ENCODE peak calls at places on chromosome 7, in eight cellular contexts. F is cardiac muscle cell, Z is fibroblast of the aortic adventitia, H is SK-N-SH, N is epithelial cell of esophagus, B is tibial artery, J is brain microvascular endothelial cell, P is H7. Y is an unnamed sample.
A peak's percentile ranks its signal among the peaks of the same experiment; 100 is the strongest.

GRCh38 chr7:139094030-139094429 is 15.5 kb downstream of the ZC3HAV1 start:
- DNase-seq in F (no peak), Z (no peak), H (no peak), N (no peak), B (no peak), J (no peak), P (no peak), Y (no peak)

GRCh38 chr7:75813084-75813483 is 522 bp downstream of the CCL24 start:
- DNase-seq in F (no peak), Z (peak; percentile 11), H (no peak), N (no peak), B (no peak), J (peak; percentile 4), P (no peak), Y (no peak)

GRCh38 chr7:22858640-22859561 is 36.3 kb upstream of the TOMM7 start:
- DNase-seq in F (peak; percentile 94), Z (peak; percentile 99), H (no peak), N (peak; percentile 97), B (no peak), J (peak; percentile 94), P (no peak), Y (peak; percentile 95)

GRCh38 chr7:87517136-87517805 is 41.8 kb upstream of the ABCB4 start:
- DNase-seq in F (peak; percentile 0), Z (peak; percentile 16), H (no peak), N (no peak), B (no peak), J (no peak), P (no peak), Y (no peak)

GRCh38 chr7:20596653-20597052 is 18.8 kb upstream of the ABCB5 start:
- DNase-seq in F (peak; percentile 58), Z (peak; percentile 83), H (no peak), N (peak; percentile 87), B (no peak), J (peak; percentile 56), P (no peak), Y (peak; percentile 67)

GRCh38 chr7:81887098-81887497 is 117.3 kb upstream of the HGF start:
- DNase-seq in F (peak; percentile 48), Z (no peak), H (peak; percentile 15), N (no peak), B (no peak), J (no peak), P (no peak), Y (no peak)

GRCh38 chr7:111953611-111954010 is 252.6 kb downstream of the DOCK4 start:
- DNase-seq in F (peak; percentile 30), Z (peak; percentile 33), H (peak; percentile 41), N (peak; percentile 89), B (no peak), J (no peak), P (peak; percentile 10), Y (no peak)

GRCh38 chr7:148954766-148955165 is 70.7 kb upstream of the EZH2 start:
- DNase-seq in F (no peak), Z (no peak), H (no peak), N (no peak), B (no peak), J (no peak), P (peak; percentile 42), Y (no peak)

GRCh38 chr7:2129376-2130375 is 103.1 kb downstream of the MAD1L1 start:
- DNase-seq in F (no peak), Z (no peak), H (no peak), N (no peak), B (no peak), J (no peak), P (no peak), Y (no peak)

GRCh38 chr7:118148930-118149329 is 35.0 kb upstream of the LSM8 start:
- DNase-seq in F (peak; percentile 6), Z (peak; percentile 46), H (no peak), N (no peak), B (no peak), J (peak; percentile 21), P (no peak), Y (no peak)

GRCh38 chr7:95180-95862 is 97.0 kb upstream of the FAM20C start:
- DNase-seq in F (peak; percentile 75), Z (peak; percentile 91), H (no peak), N (no peak), B (no peak), J (no peak), P (no peak), Y (peak; percentile 42)

GRCh38 chr7:128913856-128914565 is 3.5 kb upstream of the KCP start:
- DNase-seq in F (no peak), Z (no peak), H (peak; percentile 37), N (no peak), B (no peak), J (no peak), P (peak; percentile 25), Y (no peak)

GRCh38 chr7:42753322-42753721 is 158.5 kb downstream of the C7orf25 start:
- DNase-seq in F (no peak), Z (no peak), H (no peak), N (no peak), B (no peak), J (no peak), P (no peak), Y (no peak)

DNA sequence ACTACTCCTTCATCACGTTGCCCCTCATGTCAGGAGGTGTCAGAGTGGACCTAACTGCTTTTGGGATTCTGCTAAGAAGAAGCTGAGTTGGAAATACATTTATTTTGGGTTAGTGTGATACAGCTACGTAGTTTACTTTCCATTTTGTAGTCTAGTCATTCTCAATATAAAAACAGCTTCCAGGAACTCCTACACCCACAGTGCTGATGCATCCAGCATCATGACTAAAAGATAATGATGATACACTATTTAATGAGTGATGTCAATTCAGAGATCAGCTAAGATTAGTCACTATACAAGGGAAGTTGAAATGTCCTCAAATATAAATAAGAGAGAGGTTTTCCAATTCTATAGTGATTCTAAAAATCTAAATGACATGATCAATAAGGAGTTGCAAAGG is 264.2 kb upstream of the SLC26A5 start:
- DNase-seq in F (no peak), Z (no peak), H (no peak), N (peak; percentile 37), B (no peak), J (peak; percentile 33), P (no peak), Y (peak; percentile 18)
- H3K4me3 ChIP-seq in F (no peak overlapping the region), Z (no peak overlapping the region), H (no peak overlapping the region), N (no peak overlapping the region), B (no peak overlapping the region), J (no peak overlapping the region), P (no peak overlapping the region), Y (no peak overlapping the region)

GRCh38 chr7:30149640-30150272 is 15.0 kb downstream of the MTURN start:
- DNase-seq in F (no peak), Z (no peak), H (no peak), N (no peak), B (no peak), J (no peak), P (no peak), Y (no peak)

GRCh38 chr7:30150711-30151110 is 15.9 kb downstream of the MTURN start:
- DNase-seq in F (no peak), Z (no peak), H (no peak), N (no peak), B (no peak), J (no peak), P (no peak), Y (no peak)

GRCh38 chr7:30148426-30148825 is 13.6 kb downstream of the MTURN start:
- DNase-seq in F (no peak), Z (no peak), H (no peak), N (no peak), B (no peak), J (no peak), P (no peak), Y (no peak)

GRCh38 chr7:30147785-30148184 is 13.0 kb downstream of the MTURN start:
- DNase-seq in F (no peak), Z (no peak), H (no peak), N (no peak), B (no peak), J (no peak), P (no peak), Y (no peak)

GRCh38 chr7:30148951-30149459 is 14.2 kb downstream of the MTURN start:
- DNase-seq in F (no peak), Z (no peak), H (no peak), N (peak; percentile 64), B (no peak), J (no peak), P (peak; percentile 63), Y (no peak)
- H3K4me3 ChIP-seq in F (no peak overlapping the region), Z (no peak overlapping the region), H (no peak overlapping the region), N (no peak overlapping the region), B (no peak overlapping the region), J (no peak overlapping the region), P (no peak overlapping the region), Y (no peak overlapping the region)

GRCh38 chr7:102991077-102991539 is 78.3 kb downstream of the LRRC17 start:
- DNase-seq in F (no peak), Z (peak; percentile 39), H (no peak), N (no peak), B (no peak), J (no peak), P (no peak), Y (no peak)
- H3K4me3 ChIP-seq in F (no peak overlapping the region), Z (no peak overlapping the region), H (no peak overlapping the region), N (no peak overlapping the region), B (no peak overlapping the region), J (no peak overlapping the region), P (no peak overlapping the region), Y (no peak overlapping the region)

GRCh38 chr7:130888468-130888867 is 154.5 kb upstream of the KLF14 start:
- DNase-seq in F (no peak), Z (no peak), H (no peak), N (no peak), B (no peak), J (no peak), P (no peak), Y (no peak)

GRCh38 chr7:130887182-130888016 is 153.4 kb upstream of the KLF14 start:
- DNase-seq in F (peak; percentile 75), Z (peak; percentile 81), H (no peak), N (peak; percentile 79), B (no peak), J (peak; percentile 67), P (no peak), Y (no peak)

GRCh38 chr7:130891254-130892094 is 157.5 kb upstream of the KLF14 start:
- DNase-seq in F (peak; percentile 95), Z (peak; percentile 98), H (no peak), N (peak; percentile 90), B (peak; percentile 88), J (peak; percentile 95), P (no peak), Y (peak; percentile 92)

GRCh38 chr7:130888017-130888371 is 154.0 kb upstream of the KLF14 start:
- DNase-seq in F (peak; percentile 48), Z (no peak), H (no peak), N (no peak), B (no peak), J (no peak), P (no peak), Y (no peak)

DNA sequence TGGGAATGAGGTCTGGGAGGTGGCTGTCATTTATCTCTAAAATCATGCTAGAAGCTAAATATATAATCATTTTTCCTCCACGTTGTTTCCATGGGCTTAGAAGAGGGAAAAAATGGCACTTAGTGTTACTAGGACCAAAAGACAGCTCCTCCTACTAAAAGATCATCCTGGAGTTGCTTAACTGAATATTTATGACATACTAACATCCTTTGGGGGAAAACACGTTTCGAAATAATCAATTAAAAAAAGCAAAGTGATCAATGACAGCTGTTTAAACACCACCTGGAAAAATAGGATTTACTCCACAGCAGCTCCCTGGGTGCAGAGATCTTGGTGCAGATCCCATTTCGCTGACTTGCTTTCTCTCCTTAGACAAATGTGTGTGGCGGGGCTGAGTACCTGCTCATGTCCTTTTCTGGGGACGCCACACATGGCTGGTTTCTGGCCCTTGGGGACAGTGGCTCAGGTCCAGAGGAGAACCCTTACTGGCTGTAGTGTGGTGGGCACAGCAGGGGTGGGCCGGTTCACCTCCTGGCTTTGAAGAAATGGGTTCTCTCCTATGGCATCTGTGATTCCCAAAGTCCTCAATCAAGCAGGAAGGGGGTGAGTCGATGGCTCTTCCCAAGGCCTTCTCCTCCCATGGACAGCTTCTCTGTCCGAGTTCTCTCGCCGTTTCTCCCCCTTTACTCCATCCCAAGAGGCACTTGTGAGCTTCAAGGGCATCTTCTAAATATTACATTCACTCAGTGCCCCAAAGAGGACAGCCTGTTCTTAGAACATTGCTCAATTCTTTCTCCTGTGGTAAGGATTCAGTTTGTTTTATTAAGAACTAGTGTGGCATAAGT is 156.4 kb upstream of the KLF14 start:
- DNase-seq in F (peak; percentile 74), Z (peak; percentile 59), H (no peak), N (no peak), B (no peak), J (no peak), P (no peak), Y (peak; percentile 90)
- H3K4me3 ChIP-seq in F (no peak overlapping the region), Z (peak overlapping the region; percentile 41), H (no peak overlapping the region), N (no peak overlapping the region), B (peak overlapping the region; percentile 15), J (peak overlapping the region; percentile 1), P (no peak overlapping the region), Y (no peak overlapping the region)

Y was measured in skeletal muscle cell.